ENCODE peak calls at places on chromosomes 16 and 17, in six cellular contexts. C is HepG2, S is GM23338, T is H1, P is WTC11, G is GM12878. B is an unnamed sample.

GRCh38 chr17:81402530-81402941 is 7.3 kb downstream of the BAHCC1 start:
- DNase-seq in C (no peak), T (no peak), G (no peak), S (no peak), P (peak; percentile 33), B (no peak)

GRCh38 chr16:3488801-3489200 is 6.5 kb downstream of the C16orf90 start:
- DNase-seq in P (no peak), S (no peak), C (no peak), G (no peak), T (no peak), B (no peak)

GRCh38 chr16:22816475-22816874 is 2.5 kb downstream of the HS3ST2 start:
- DNase-seq in C (no peak), P (no peak), S (no peak), G (no peak), T (no peak), B (no peak)

GRCh38 chr17:39706921-39707337 is 7.1 kb downstream of the ERBB2 start:
- DNase-seq in T (no peak), C (no peak), P (no peak), S (no peak), G (no peak), B (no peak)

GRCh38 chr17:35596530-35597233 is 9.6 kb downstream of the AP2B1 start:
- DNase-seq in S (peak; percentile 91), T (peak; percentile 47), C (no peak), P (peak; percentile 81), G (no peak), B (no peak)

GRCh38 chr16:69925311-69925710 is 25.8 kb upstream of the CLEC18A start:
- DNase-seq in T (no peak), S (no peak), C (no peak), G (no peak), P (no peak), B (no peak)

GRCh38 chr16:1678500-1679098 is 520 bp downstream of the JPT2 start:
- DNase-seq in P (no peak), S (peak; percentile 44), G (no peak), C (peak; percentile 12), T (no peak), B (no peak)

GRCh38 chr17:67562036-67562435 is 155.7 kb upstream of the NOL11 start:
- DNase-seq in C (no peak), P (no peak), G (no peak), S (no peak), T (no peak), B (no peak)

GRCh38 chr17:55348749-55349354 is 72.8 kb downstream of the MMD start:
- DNase-seq in S (peak; percentile 77), P (peak; percentile 31), T (no peak), G (no peak), C (peak; percentile 69), B (peak; percentile 78)

DNA sequence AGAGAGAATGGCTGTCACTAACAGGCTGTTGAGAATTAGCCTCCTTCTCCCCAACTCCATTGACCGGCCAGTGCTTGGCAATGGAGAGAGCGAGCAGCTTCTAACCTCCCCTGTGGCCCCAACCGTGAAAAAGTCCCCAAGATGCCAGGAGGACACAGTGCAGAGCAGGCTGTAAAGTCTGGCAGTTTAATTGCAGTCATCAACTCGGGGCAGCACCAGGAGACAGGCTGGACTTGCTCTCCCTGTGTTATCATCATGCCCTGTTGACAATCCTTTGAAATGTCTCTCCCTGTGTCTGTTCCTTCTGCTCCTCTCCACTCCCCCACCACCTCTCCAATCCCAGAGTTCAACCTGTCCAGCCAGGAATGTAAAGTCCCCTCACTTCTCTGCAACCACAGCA is 721 bp upstream of the CDRT4 start:
- DNase-seq in T (no peak), C (no peak), S (no peak), P (no peak), G (no peak), B (no peak)
- TF ChIP-seq CREB1 in T (no peak), C (no peak), S (no peak), P (no peak), G (no peak), B (no peak)

GRCh38 chr17:41959336-41960095 is 7.1 kb upstream of the CNP start:
- DNase-seq in P (peak; percentile 61), G (no peak), C (peak; percentile 85), S (peak; percentile 86), T (no peak), B (peak; percentile 65)
- TF ChIP-seq CREB1 in P (no peak), G (no peak), C (no peak), S (no peak), T (no peak), B (no peak)

GRCh38 chr16:30946671-30947532 is 2.0 kb upstream of the ORAI3 start:
- DNase-seq in S (no peak), P (no peak), C (no peak), T (no peak), G (no peak), B (no peak)
- TF ChIP-seq CREB1 in S (no peak), P (no peak), C (no peak), T (no peak), G (no peak), B (no peak)

GRCh38 chr17:65975878-65976277 is 216.1 kb downstream of the CEP112 start:
- DNase-seq in P (no peak), C (no peak), T (no peak), G (no peak), S (no peak), B (no peak)

GRCh38 chr17:65984299-65984698 is 207.6 kb downstream of the CEP112 start:
- DNase-seq in P (no peak), G (no peak), T (no peak), C (no peak), S (no peak), B (no peak)

GRCh38 chr17:65973237-65973636 is 218.7 kb downstream of the CEP112 start:
- DNase-seq in T (no peak), C (no peak), G (no peak), S (no peak), P (no peak), B (no peak)

DNA sequence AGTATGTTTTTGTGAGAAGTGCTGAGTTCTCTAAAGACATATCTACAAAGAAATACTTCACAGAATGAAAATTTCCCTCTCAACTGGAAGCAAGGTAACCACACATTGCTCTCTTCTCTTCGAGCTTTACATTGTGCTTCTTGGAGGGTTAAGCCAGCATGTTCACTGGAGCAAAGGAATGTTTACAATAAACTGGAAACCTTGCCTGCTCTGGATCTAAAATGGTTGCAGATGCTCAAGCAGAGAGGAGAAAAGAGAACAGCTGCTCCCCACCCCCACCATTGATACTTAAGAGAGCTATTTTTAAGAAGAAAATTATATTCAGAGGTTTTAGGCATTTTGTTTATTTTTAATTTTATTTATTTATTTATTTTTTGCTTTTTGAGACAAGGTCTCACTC is 213.1 kb downstream of the CEP112 start:
- DNase-seq in T (no peak), P (no peak), C (no peak), G (no peak), S (no peak), B (no peak)
- TF ChIP-seq CREB1 in T (no peak), P (no peak), C (no peak), G (no peak), S (no peak), B (no peak)

GRCh38 chr16:78175287-78175686 is 75.8 kb downstream of the WWOX start:
- DNase-seq in G (no peak), T (no peak), C (no peak), S (no peak), P (no peak), B (no peak)
- TF ChIP-seq CREB1 in G (no peak), T (no peak), C (no peak), S (no peak), P (no peak), B (no peak)

GRCh38 chr17:68819465-68819864 is 135.7 kb downstream of the ABCA8 start:
- DNase-seq in T (no peak), C (no peak), S (no peak), P (no peak), G (no peak), B (no peak)

GRCh38 chr17:68820476-68820824 is 134.7 kb downstream of the ABCA8 start:
- DNase-seq in P (no peak), T (no peak), G (no peak), C (no peak), S (no peak), B (no peak)

GRCh38 chr17:68820825-68821481 is 134.2 kb downstream of the ABCA8 start:
- DNase-seq in C (peak; percentile 99), S (no peak), G (no peak), T (no peak), P (no peak), B (no peak)

GRCh38 chr17:68822752-68823289 is 132.4 kb downstream of the ABCA8 start:
- DNase-seq in T (no peak), S (no peak), C (no peak), G (no peak), P (no peak), B (no peak)

DNA sequence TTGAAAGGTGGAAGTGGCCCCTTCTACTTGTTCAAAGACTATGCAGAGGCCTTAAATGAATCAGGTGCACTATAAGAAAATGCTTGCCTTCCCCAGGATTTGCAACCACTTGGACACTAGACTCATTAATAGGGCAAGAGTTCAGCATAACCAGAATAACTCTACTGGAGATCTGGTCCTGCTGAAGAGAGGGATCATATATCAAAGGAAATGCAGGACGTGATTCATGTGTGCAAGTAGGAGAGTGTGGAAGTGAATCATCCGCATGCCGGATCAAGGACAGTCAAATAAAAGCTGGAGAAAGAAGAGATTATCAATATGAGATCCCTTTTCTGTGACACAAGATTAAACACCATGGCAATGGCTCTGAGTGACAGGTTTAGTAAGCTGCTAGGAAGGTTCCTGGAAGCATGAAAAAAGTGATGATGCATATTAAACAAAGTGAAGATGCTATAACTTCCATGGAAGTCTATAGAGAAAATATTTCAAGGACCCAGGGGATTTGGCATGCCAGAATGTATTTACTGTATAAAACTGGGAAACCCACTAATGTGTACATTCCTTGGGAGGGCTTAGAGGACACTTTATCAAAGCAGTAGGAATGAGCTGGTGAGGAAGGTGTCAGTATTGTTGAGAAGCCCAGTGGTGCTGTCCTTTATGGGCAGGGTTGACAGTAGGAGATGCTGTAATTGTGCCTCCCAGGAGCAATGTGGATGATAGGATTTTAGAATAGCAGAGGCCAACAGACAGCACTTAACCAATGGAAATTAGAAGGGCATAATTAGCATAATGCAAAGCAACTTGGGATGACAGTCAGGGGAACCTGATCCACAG is 133.1 kb downstream of the ABCA8 start:
- DNase-seq in P (no peak), T (no peak), S (no peak), G (no peak), C (peak; percentile 99), B (no peak)
- TF ChIP-seq CREB1 in P (no peak), T (no peak), S (no peak), G (no peak), C (peak; percentile 45), B (no peak)

GRCh38 chr16:9316615-9317014 is 225.2 kb downstream of the HAPSTR1 start:
- DNase-seq in T (no peak), P (no peak), S (no peak), C (peak; percentile 97), G (no peak), B (no peak)
- TF ChIP-seq CREB1 in T (no peak), P (no peak), S (no peak), C (no peak), G (no peak), B (no peak)

B was measured in K562.